ENCODE peak calls at places on chromosomes 4 and X, in ten cellular contexts. B is left cardiac atrium, Q is activated gamma-delta T cell treated with Interleukin-2 at 50 U/mL for 16 hours, H is activated T-helper 1 cell treated with Interleukin-2 at 50 U/mL for 16 hours, R is ELR, J is epithelial cell of proximal tubule, D is NCI-H510A treated with DMSO at 0.1 percent for 48 hours, M is T follicular helper cell, S is NCI-H2081, G is activated B cell treated with CpG ODN at 0.5 μM for 24 hours. V is an unnamed sample.

GRCh38 chrX:80335062-80335830 is 85.0 kb upstream of the TENT5D start:
- DNase-seq in B (peak), H (no peak), Q (no peak), S (no peak), M (peak), J (no peak), D (peak), G (no peak), R (no peak), V (no peak)

GRCh38 chr4:113232194-113232593 is 182.7 kb downstream of the ANK2 start:
- DNase-seq in G (no peak), B (no peak), S (no peak), Q (no peak), H (no peak), J (no peak), R (peak), D (no peak), M (no peak), V (no peak)

GRCh38 chr4:41572414-41572986 is 34.5 kb downstream of the LIMCH1 start:
- DNase-seq in Q (no peak), R (no peak), S (no peak), M (no peak), D (no peak), G (no peak), H (no peak), B (no peak), J (no peak), V (no peak)

GRCh38 chrX:139642241-139642927 is 65.6 kb downstream of the MCF2 start:
- DNase-seq in G (no peak), B (no peak), J (no peak), S (no peak), M (no peak), R (no peak), D (no peak), H (no peak), Q (no peak), V (no peak)

GRCh38 chr4:155809835-155810234 is 51.0 kb downstream of the GUCY1B1 start:
- DNase-seq in S (peak), Q (no peak), G (no peak), M (no peak), J (peak), H (no peak), B (no peak), R (peak), D (peak), V (no peak)

GRCh38 chr4:90958256-90958895 is 831.2 kb downstream of the CCSER1 start:
- DNase-seq in D (no peak), Q (no peak), M (no peak), B (no peak), G (no peak), J (peak), S (no peak), H (no peak), R (no peak), V (no peak)

GRCh38 chrX:87580862-87581261 is 63.3 kb downstream of the KLHL4 start:
- DNase-seq in J (no peak), D (no peak), B (no peak), H (no peak), M (no peak), Q (no peak), R (no peak), G (no peak), S (no peak), V (no peak)

GRCh38 chr4:99817310-99817885 is 771 bp downstream of the DAPP1 start:
- DNase-seq in J (no peak), Q (no peak), G (no peak), B (no peak), M (no peak), H (no peak), S (no peak), D (no peak), R (no peak), V (no peak)

GRCh38 chr4:7073526-7074390 is 5.9 kb upstream of the GRPEL1 start:
- DNase-seq in Q (no peak), S (peak), R (peak), G (no peak), B (no peak), D (peak), J (no peak), H (no peak), M (no peak), V (no peak)

GRCh38 chr4:5956285-5957021 is 61.8 kb downstream of the C4orf50 start:
- DNase-seq in M (no peak), S (peak), G (no peak), J (no peak), Q (no peak), H (no peak), R (no peak), D (peak), B (no peak), V (no peak)

GRCh38 chr4:153212755-153213154 is 8.5 kb downstream of the TRIM2 start:
- DNase-seq in D (no peak), R (no peak), H (no peak), S (no peak), M (no peak), G (no peak), B (no peak), Q (no peak), J (no peak), V (no peak)

GRCh38 chr4:147019061-147019460 is 73.4 kb upstream of the TTC29 start:
- DNase-seq in M (peak), D (peak), Q (peak), G (peak), H (no peak), R (peak), B (peak), S (peak), J (peak), V (no peak)

GRCh38 chr4:77454858-77455257 is 150.8 kb upstream of the CXCL13 start:
- DNase-seq in J (no peak), G (no peak), Q (no peak), M (no peak), B (no peak), D (peak), H (no peak), S (no peak), R (no peak), V (no peak)

GRCh38 chr4:122826000-122826595 is 533 bp upstream of the FGF2 start:
- DNase-seq in J (no peak), G (no peak), H (no peak), Q (no peak), D (no peak), B (no peak), S (no peak), R (peak), M (no peak), V (no peak)

GRCh38 chrX:115367956-115368355 is 78.4 kb downstream of the LUZP4 start:
- DNase-seq in S (no peak), H (no peak), B (no peak), R (peak), J (no peak), Q (no peak), M (no peak), G (no peak), D (no peak), V (no peak)

GRCh38 chrX:143058096-143058495 is 32.4 kb downstream of the SPANXN4 start:
- DNase-seq in D (peak), R (no peak), Q (no peak), G (no peak), M (no peak), S (peak), B (no peak), H (no peak), J (no peak), V (no peak)

GRCh38 chrX:56792270-56793111 is 63.4 kb downstream of the NBDY start:
- DNase-seq in M (no peak), J (no peak), Q (no peak), D (no peak), H (no peak), B (no peak), G (no peak), S (no peak), R (no peak), V (peak)

GRCh38 chrX:39162322-39162721 is 361.1 kb downstream of the MID1IP1 start:
- DNase-seq in S (no peak), J (no peak), R (no peak), H (no peak), G (no peak), B (no peak), Q (no peak), M (peak), D (no peak), V (no peak)

GRCh38 chrX:71617742-71618141 is 569 bp downstream of the CXCR3 start:
- DNase-seq in R (no peak), D (no peak), G (no peak), J (no peak), Q (no peak), M (no peak), H (no peak), S (no peak), B (no peak), V (no peak)

GRCh38 chrX:152601848-152602616 is 35.7 kb upstream of the GABRQ start:
- DNase-seq in H (no peak), B (no peak), S (no peak), Q (no peak), G (no peak), M (no peak), R (peak), D (peak), J (no peak), V (no peak)

GRCh38 chr4:112472318-112472717 is 43.7 kb downstream of the NEUROG2 start:
- DNase-seq in M (no peak), S (no peak), D (no peak), B (no peak), R (no peak), Q (no peak), G (no peak), H (no peak), J (no peak), V (no peak)

V was measured in type B pancreatic cell.